ENCODE peak calls at places on chromosomes 4 and X, in four cellular contexts. One of them, this sample, is unnamed.

GRCh38 chr4:10691651-10692050 is 7.1 kb upstream of the CLNK start:
- DNase-seq in A549: no peak
- DNase-seq in HepG2: no peak
- DNase-seq in H1: no peak
- DNase-seq in this sample: no peak

GRCh38 chrX:80004458-80004857 is 10.1 kb upstream of the TBX22 start:
- DNase-seq in A549: no peak
- DNase-seq in HepG2: no peak
- DNase-seq in H1: no peak
- DNase-seq in this sample: no peak

GRCh38 chr4:182994171-182994570 is 77.0 kb upstream of the DCTD start:
- DNase-seq in A549: no peak
- DNase-seq in HepG2: no peak
- DNase-seq in H1: no peak
- DNase-seq in this sample: no peak

GRCh38 chrX:48512371-48512935 is 3.7 kb downstream of the PORCN start:
- DNase-seq in A549: no peak
- DNase-seq in HepG2: no peak
- DNase-seq in H1: no peak
- DNase-seq in this sample: no peak

GRCh38 chr4:821181-821591 is 4.7 kb downstream of the CPLX1 start:
- DNase-seq in A549: no peak
- DNase-seq in HepG2: no peak
- DNase-seq in H1: no peak
- DNase-seq in this sample: no peak

GRCh38 chr4:16192631-16193483 is 33.4 kb downstream of the TAPT1 start:
- DNase-seq in A549: no peak
- DNase-seq in HepG2: no peak
- DNase-seq in H1: no peak
- DNase-seq in this sample: no peak

GRCh38 chr4:43133566-43133965 is 241.1 kb downstream of the GRXCR1 start:
- DNase-seq in A549: no peak
- DNase-seq in HepG2: no peak
- DNase-seq in H1: no peak
- DNase-seq in this sample: no peak

GRCh38 chr4:85994576-85994975 is 365.3 kb downstream of the MAPK10 start:
- DNase-seq in A549: no peak
- DNase-seq in HepG2: no peak
- DNase-seq in H1: no peak
- DNase-seq in this sample: no peak

GRCh38 chr4:150573534-150573933 is 8.4 kb upstream of the MAB21L2 start:
- DNase-seq in A549: no peak
- DNase-seq in HepG2: no peak
- DNase-seq in H1: no peak
- DNase-seq in this sample: no peak

GRCh38 chrX:15299945-15300851 is 15.2 kb downstream of the ASB11 start:
- DNase-seq in A549: peak
- DNase-seq in HepG2: peak
- DNase-seq in H1: no peak
- DNase-seq in this sample: peak

GRCh38 chr4:127957105-127957504 is 7.9 kb downstream of the MFSD8 start:
- DNase-seq in A549: no peak
- DNase-seq in HepG2: no peak
- DNase-seq in H1: no peak
- DNase-seq in this sample: no peak

GRCh38 chr4:31461425-31461824 is 741.3 kb downstream of the PCDH7 start:
- DNase-seq in A549: no peak
- DNase-seq in HepG2: no peak
- DNase-seq in H1: no peak
- DNase-seq in this sample: no peak

GRCh38 chr4:47567511-47567910 is 82.4 kb downstream of the ATP10D start:
- DNase-seq in A549: no peak
- DNase-seq in HepG2: no peak
- DNase-seq in H1: no peak
- DNase-seq in this sample: no peak

GRCh38 chrX:22594771-22595170 is 322.1 kb downstream of the CBLL2 start:
- DNase-seq in A549: no peak
- DNase-seq in HepG2: no peak
- DNase-seq in H1: no peak
- DNase-seq in this sample: no peak

GRCh38 chrX:11759461-11760311 is 1.6 kb downstream of the MSL3 start:
- DNase-seq in A549: peak
- DNase-seq in HepG2: peak
- DNase-seq in H1: no peak
- DNase-seq in this sample: peak

GRCh38 chr4:146072381-146072780 is 103.1 kb upstream of the LSM6 start:
- DNase-seq in A549: no peak
- DNase-seq in HepG2: no peak
- DNase-seq in H1: no peak
- DNase-seq in this sample: no peak

GRCh38 chrX:51456814-51457213 is 39.6 kb downstream of the NUDT11 start:
- DNase-seq in A549: no peak
- DNase-seq in HepG2: peak
- DNase-seq in H1: no peak
- DNase-seq in this sample: no peak

DNA sequence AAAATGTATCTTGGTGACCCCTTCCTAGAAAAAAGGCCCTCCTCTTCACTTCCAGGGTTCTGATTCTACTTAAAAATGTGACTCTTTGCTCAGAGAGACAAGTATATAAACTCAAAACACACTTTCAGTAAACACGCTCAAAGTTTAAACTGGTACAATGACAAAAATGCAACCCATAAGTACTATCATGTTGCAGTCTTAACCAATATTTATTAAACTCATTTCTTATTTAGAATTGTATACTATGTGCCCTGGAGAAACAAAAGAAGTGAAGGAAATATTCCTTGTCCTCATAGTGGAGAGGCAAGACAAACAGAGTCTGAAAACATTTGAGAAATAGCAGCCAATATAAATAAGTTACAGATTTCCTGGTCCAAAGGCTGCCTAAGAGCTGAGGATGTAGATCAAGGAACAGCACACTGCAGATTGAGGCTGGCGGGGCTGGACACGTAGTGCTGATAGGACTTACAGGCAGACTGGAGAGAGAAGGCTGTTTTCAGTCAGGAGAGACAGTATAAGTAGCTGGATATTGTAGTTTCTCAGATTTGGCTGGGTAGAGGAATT is 39.1 kb upstream of the ANXA3 start:
- DNase-seq in A549: no peak
- DNase-seq in HepG2: peak
- DNase-seq in H1: no peak
- DNase-seq in this sample: no peak
- TF ChIP-seq RNF2 in A549: no peak
- TF ChIP-seq RNF2 in HepG2: no peak
- TF ChIP-seq RNF2 in H1: no peak
- TF ChIP-seq RNF2 in this sample: no peak

DNA sequence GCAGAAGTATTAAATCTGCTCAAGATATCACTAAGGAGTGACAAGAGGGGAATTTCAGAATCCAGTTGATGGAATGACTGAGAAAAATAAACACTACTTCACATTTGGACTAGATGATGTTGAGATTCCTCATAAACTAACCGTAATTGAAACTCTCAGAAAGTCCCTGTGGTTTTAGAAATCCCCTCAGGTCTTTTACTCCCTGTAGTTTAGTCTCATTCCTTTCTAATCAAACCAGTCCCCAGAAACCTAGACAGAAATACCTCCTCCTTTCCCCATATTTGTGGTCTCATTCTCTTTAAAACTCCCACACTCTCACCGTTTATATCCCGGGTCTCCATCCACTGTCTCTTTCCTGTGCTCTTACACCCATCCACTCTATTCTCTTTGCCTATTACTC is 15.0 kb upstream of the TLR1 start:
- DNase-seq in A549: no peak
- DNase-seq in HepG2: no peak
- DNase-seq in H1: no peak
- DNase-seq in this sample: no peak
- TF ChIP-seq RNF2 in A549: no peak
- TF ChIP-seq RNF2 in HepG2: no peak
- TF ChIP-seq RNF2 in H1: no peak
- TF ChIP-seq RNF2 in this sample: no peak

DNA sequence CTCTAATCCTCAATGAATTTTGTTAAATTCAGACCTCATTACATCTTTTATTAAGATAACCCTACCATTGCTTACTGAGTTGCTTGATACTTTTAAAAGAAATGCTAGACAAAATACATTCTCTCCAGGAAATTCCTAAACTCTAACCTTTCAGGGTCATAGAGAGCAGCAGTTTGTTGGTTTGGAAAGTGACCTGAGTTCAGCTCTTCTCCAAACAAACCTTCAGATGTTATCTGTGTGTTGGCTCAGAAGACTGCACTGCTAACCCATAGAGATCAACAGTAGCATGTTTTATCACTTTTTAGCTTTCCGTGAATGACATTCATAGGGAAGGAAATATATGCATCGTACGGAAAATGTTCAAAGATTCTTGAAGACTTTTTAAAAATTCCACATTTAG is 101.8 kb upstream of the VEGFC start:
- DNase-seq in A549: no peak
- DNase-seq in HepG2: peak
- DNase-seq in H1: no peak
- DNase-seq in this sample: no peak
- TF ChIP-seq RNF2 in A549: no peak
- TF ChIP-seq RNF2 in HepG2: no peak
- TF ChIP-seq RNF2 in H1: no peak
- TF ChIP-seq RNF2 in this sample: no peak

GRCh38 chrX:29580560-29580959 is 634.8 kb upstream of the MAGEB2 start:
- DNase-seq in A549: no peak
- DNase-seq in HepG2: no peak
- DNase-seq in H1: no peak
- DNase-seq in this sample: no peak

GRCh38 chrX:29587107-29587506 is 628.3 kb upstream of the MAGEB2 start:
- DNase-seq in A549: no peak
- DNase-seq in HepG2: no peak
- DNase-seq in H1: no peak
- DNase-seq in this sample: no peak

DNA sequence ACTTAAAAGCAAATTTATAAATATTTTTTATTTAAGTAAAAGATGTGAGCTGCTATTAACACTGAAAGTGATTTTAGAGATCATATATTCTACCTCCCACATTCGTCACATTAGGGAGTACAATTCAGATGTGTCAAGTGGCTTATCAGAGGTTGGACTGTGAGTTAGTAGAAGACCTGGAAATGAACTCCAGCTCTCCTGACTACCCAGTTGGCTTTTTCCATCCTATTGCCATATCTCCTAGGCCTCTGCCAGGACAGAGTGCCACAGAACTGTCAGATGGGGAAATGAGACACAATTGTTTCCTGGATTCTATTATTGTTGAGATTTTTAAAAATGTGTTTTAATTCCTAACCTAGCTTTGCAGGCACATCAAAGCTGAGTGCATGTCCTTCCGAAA is 634.1 kb upstream of the MAGEB2 start:
- DNase-seq in A549: no peak
- DNase-seq in HepG2: no peak
- DNase-seq in H1: no peak
- DNase-seq in this sample: no peak
- TF ChIP-seq RNF2 in A549: no peak
- TF ChIP-seq RNF2 in HepG2: no peak
- TF ChIP-seq RNF2 in H1: no peak
- TF ChIP-seq RNF2 in this sample: no peak

DNA sequence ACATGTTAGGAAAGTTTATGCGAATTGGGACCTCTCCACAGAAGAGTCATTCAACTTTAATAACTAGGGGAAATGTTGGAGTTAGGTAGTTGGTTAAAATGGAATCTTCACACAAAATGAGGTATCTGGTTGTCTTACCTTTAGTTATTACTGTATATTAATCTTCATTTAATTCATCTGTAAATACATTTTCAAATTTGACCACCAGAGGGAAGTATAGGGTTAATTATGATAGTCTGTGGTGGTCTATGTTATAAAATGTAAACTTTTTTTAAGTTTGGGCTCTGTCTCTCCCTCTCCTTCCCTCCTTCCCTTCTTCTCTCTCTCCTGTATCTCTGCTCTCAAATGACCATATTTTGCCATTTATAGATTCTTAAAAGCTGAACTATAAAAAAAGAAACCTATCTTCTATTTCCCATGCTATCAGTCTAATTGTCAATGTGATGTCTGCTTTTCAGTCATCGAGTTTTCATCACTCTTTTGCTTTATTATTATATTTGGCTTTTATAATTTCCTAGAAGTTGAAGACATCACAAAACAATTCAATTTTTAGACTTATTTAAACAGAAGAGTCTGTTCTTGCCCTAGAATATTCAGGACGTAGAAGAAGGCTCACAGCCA is 49.8 kb downstream of the TMEM144 start:
- DNase-seq in A549: no peak
- DNase-seq in HepG2: peak
- DNase-seq in H1: no peak
- DNase-seq in this sample: no peak
- TF ChIP-seq RNF2 in A549: no peak
- TF ChIP-seq RNF2 in HepG2: no peak
- TF ChIP-seq RNF2 in H1: no peak
- TF ChIP-seq RNF2 in this sample: no peak

GRCh38 chrX:136166221-136166855 is 19.0 kb downstream of the FHL1 start:
- DNase-seq in A549: no peak
- DNase-seq in HepG2: no peak
- DNase-seq in H1: no peak
- DNase-seq in this sample: peak
- TF ChIP-seq RNF2 in A549: no peak
- TF ChIP-seq RNF2 in HepG2: no peak
- TF ChIP-seq RNF2 in H1: no peak
- TF ChIP-seq RNF2 in this sample: no peak

DNA sequence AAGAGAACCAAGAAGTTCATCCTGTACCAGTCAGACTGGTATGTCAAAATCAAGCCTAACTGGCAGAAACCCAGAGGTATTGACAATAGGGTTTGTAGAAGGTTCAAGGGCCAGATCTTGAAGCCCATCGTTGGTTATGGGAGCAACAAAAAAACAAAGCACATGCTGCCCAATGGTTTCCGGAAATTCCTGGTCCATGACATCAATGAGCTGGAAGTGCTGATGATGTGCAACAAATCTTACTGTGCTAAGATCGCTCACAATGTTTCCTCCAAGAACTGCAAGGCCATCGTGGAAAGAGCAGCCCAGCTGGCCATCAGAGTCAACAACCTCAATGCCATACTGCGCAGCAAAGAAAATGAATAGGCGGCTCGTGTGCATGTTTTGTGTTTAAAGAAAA is 172.7 kb upstream of the MED14 start:
- DNase-seq in A549: no peak
- DNase-seq in HepG2: no peak
- DNase-seq in H1: no peak
- DNase-seq in this sample: no peak
- TF ChIP-seq RNF2 in A549: no peak
- TF ChIP-seq RNF2 in HepG2: no peak
- TF ChIP-seq RNF2 in H1: no peak
- TF ChIP-seq RNF2 in this sample: no peak

DNA sequence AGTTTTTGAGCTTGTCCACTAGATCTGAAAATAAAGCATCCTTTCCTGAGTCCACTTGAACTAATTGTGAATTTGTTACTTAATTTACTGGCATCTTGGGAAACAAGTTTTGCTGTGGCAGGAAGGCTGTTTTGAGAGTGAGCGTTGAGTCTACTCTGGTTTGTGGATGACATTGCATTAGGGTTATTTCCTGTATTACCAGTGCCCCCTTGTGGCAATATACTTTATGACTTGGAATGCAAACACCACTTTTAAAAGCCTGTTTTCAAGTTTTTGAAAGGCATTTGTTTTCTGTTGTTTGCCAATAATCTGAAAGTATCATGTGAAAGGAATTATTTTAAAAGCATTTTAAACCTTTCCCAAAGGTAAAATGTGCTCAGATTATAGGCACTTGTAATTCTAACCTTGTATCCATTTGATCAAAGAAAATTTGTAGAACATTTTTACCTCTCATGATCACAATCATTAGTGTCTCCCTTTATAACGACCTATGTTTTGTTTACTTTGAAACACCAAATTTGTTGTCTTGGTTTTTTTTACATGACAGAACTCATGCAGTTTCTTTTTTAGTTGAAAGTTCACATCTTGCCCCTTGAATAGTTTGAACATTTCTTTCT is 18.0 kb upstream of the CYP2U1 start:
- DNase-seq in A549: peak
- DNase-seq in HepG2: peak
- DNase-seq in H1: no peak
- DNase-seq in this sample: peak
- TF ChIP-seq RNF2 in A549: no peak
- TF ChIP-seq RNF2 in HepG2: no peak
- TF ChIP-seq RNF2 in H1: no peak
- TF ChIP-seq RNF2 in this sample: no peak